ENCODE peak calls at places on chromosome 5, in eight cellular contexts. C, S, Z, B, T, G, F and J are unnamed samples.

GRCh38 chr5:15545082-15545481 is 45.1 kb downstream of the FBXL7 start:
- DNase-seq in C (no peak), S (no peak), Z (no peak), B (no peak), T (no peak), G (no peak), F (no peak), J (no peak)

GRCh38 chr5:146340260-146341081 is 1.8 kb downstream of the POU4F3 start:
- DNase-seq in C (no peak), S (peak), Z (no peak), B (no peak), T (peak), G (no peak), F (peak), J (no peak)

GRCh38 chr5:68454766-68455165 is 239.2 kb downstream of the PIK3R1 start:
- DNase-seq in C (no peak), S (no peak), Z (no peak), B (no peak), T (no peak), G (no peak), F (no peak), J (no peak)

GRCh38 chr5:134463176-134463720 is 51.6 kb upstream of the CDKN2AIPNL start:
- DNase-seq in C (no peak), S (no peak), Z (no peak), B (no peak), T (no peak), G (no peak), F (no peak), J (no peak)

GRCh38 chr5:172110921-172111873 is 76.8 kb downstream of the STK10 start:
- DNase-seq in C (no peak), S (no peak), Z (peak), B (peak), T (no peak), G (peak), F (no peak), J (peak)

GRCh38 chr5:151463137-151464029 is 16.0 kb downstream of the SLC36A1 start:
- DNase-seq in C (no peak), S (no peak), Z (no peak), B (no peak), T (no peak), G (no peak), F (peak), J (no peak)

GRCh38 chr5:73030531-73030930 is 74.7 kb downstream of the FCHO2 start:
- DNase-seq in C (no peak), S (no peak), Z (no peak), B (no peak), T (peak), G (no peak), F (no peak), J (no peak)

GRCh38 chr5:143124593-143124992 is 278.9 kb downstream of the NR3C1 start:
- DNase-seq in C (no peak), S (no peak), Z (no peak), B (no peak), T (no peak), G (no peak), F (no peak), J (no peak)

GRCh38 chr5:126054593-126055347 is 368.4 kb upstream of the GRAMD2B start:
- DNase-seq in C (no peak), S (no peak), Z (no peak), B (no peak), T (no peak), G (no peak), F (no peak), J (no peak)

GRCh38 chr5:56409331-56410190 is 176.4 kb upstream of the ANKRD55 start:
- DNase-seq in C (peak), S (no peak), Z (no peak), B (no peak), T (peak), G (no peak), F (no peak), J (no peak)

GRCh38 chr5:32506809-32507208 is 62.3 kb upstream of the ZFR start:
- DNase-seq in C (no peak), S (peak), Z (no peak), B (no peak), T (no peak), G (no peak), F (no peak), J (no peak)

GRCh38 chr5:37495210-37495609 is 116.1 kb downstream of the WDR70 start:
- DNase-seq in C (no peak), S (no peak), Z (no peak), B (no peak), T (peak), G (no peak), F (no peak), J (no peak)

GRCh38 chr5:34552686-34553085 is 103.4 kb upstream of the RAI14 start:
- DNase-seq in C (no peak), S (no peak), Z (no peak), B (no peak), T (no peak), G (no peak), F (no peak), J (no peak)

GRCh38 chr5:134506054-134507039 is 19.1 kb upstream of the JADE2 start:
- DNase-seq in C (peak), S (no peak), Z (no peak), B (no peak), T (no peak), G (no peak), F (no peak), J (no peak)

GRCh38 chr5:126359884-126360283 is 63.3 kb upstream of the GRAMD2B start:
- DNase-seq in C (no peak), S (no peak), Z (no peak), B (no peak), T (peak), G (no peak), F (no peak), J (peak)

GRCh38 chr5:75361310-75361709 is 24.3 kb downstream of the HMGCR start:
- DNase-seq in C (no peak), S (no peak), Z (no peak), B (no peak), T (no peak), G (no peak), F (no peak), J (no peak)

GRCh38 chr5:95845401-95845800 is 22.9 kb upstream of the GLRX start:
- DNase-seq in C (no peak), S (no peak), Z (no peak), B (no peak), T (no peak), G (no peak), F (no peak), J (no peak)

DNA sequence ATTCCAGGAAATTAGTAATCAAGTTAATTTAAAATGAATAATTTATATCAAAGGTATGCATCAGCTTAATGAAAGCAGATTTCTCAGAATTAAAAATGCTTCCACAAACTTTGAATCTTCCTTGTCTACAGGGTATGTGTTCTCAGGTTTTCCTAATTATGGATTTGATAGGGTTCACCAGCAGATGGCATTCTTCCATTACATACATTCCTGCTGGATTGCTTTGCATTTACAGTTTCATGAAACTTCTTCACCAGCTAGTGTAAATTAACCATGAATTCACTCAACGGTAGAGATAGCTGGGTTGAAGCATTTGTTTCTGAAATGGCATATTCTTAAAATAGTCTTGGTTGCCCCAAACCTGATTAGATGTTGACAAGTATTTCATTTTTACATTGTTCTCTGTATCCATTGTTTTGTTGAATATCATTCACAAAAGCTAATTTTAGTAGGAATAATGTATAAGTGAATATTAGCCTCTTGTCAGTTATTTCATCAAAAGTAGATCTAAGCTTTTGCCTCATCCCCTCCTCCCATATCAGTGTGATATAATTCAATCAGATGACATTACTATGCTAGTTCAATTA is 68.7 kb upstream of the WDR41 start:
- DNase-seq in C (peak), S (no peak), Z (peak), B (no peak), T (peak), G (no peak), F (no peak), J (peak)
- TF ChIP-seq CTCF in C (peak), S (peak), Z (peak), B (peak), T (peak), G (peak), F (peak), J (peak)

GRCh38 chr5:83469075-83469474 is 2.5 kb upstream of the VCAN start:
- DNase-seq in C (no peak), S (no peak), Z (no peak), B (no peak), T (no peak), G (no peak), F (no peak), J (no peak)

GRCh38 chr5:83470920-83471404 is 582 bp upstream of the VCAN start:
- DNase-seq in C (no peak), S (peak), Z (no peak), B (no peak), T (no peak), G (no peak), F (peak), J (no peak)

GRCh38 chr5:83470516-83470915 is 1.0 kb upstream of the VCAN start:
- DNase-seq in C (no peak), S (no peak), Z (no peak), B (no peak), T (no peak), G (no peak), F (no peak), J (no peak)

GRCh38 chr5:83464261-83464660 is 7.3 kb upstream of the VCAN start:
- DNase-seq in C (no peak), S (no peak), Z (no peak), B (no peak), T (no peak), G (no peak), F (no peak), J (no peak)

GRCh38 chr5:83467315-83468044 is 4.1 kb upstream of the VCAN start:
- DNase-seq in C (no peak), S (peak), Z (no peak), B (no peak), T (peak), G (no peak), F (no peak), J (no peak)
- TF ChIP-seq CTCF in C (no peak), S (no peak), Z (no peak), B (no peak), T (peak), G (no peak), F (no peak), J (no peak)

GRCh38 chr5:141914797-141915196 is 8.9 kb upstream of the DELE1 start:
- DNase-seq in C (no peak), S (no peak), Z (no peak), B (no peak), T (no peak), G (no peak), F (no peak), J (no peak)

GRCh38 chr5:141913560-141913959 is 10.1 kb upstream of the DELE1 start:
- DNase-seq in C (no peak), S (no peak), Z (no peak), B (no peak), T (no peak), G (no peak), F (no peak), J (no peak)

GRCh38 chr5:141916522-141916921 is 7.1 kb upstream of the DELE1 start:
- DNase-seq in C (no peak), S (no peak), Z (no peak), B (no peak), T (no peak), G (no peak), F (no peak), J (no peak)

GRCh38 chr5:141915881-141916336 is 7.8 kb upstream of the DELE1 start:
- DNase-seq in C (no peak), S (no peak), Z (no peak), B (no peak), T (no peak), G (no peak), F (no peak), J (no peak)

GRCh38 chr5:141914154-141914743 is 9.4 kb upstream of the DELE1 start:
- DNase-seq in C (no peak), S (peak), Z (peak), B (no peak), T (peak), G (peak), F (peak), J (no peak)
- TF ChIP-seq CTCF in C (no peak), S (peak), Z (peak), B (no peak), T (peak), G (no peak), F (peak), J (peak)

GRCh38 chr5:131810510-131811249 is 13.9 kb upstream of the FNIP1 start:
- DNase-seq in C (no peak), S (no peak), Z (no peak), B (no peak), T (peak), G (no peak), F (no peak), J (no peak)
- TF ChIP-seq CTCF in C (peak), S (no peak), Z (peak), B (no peak), T (peak), G (peak), F (peak), J (peak)

GRCh38 chr5:163312598-163312997 is 124.8 kb upstream of the CCNG1 start:
- DNase-seq in C (no peak), S (no peak), Z (no peak), B (no peak), T (no peak), G (no peak), F (no peak), J (no peak)
- TF ChIP-seq CTCF in C (no peak), S (no peak), Z (no peak), B (no peak), T (no peak), G (no peak), F (no peak), J (no peak)

DNA sequence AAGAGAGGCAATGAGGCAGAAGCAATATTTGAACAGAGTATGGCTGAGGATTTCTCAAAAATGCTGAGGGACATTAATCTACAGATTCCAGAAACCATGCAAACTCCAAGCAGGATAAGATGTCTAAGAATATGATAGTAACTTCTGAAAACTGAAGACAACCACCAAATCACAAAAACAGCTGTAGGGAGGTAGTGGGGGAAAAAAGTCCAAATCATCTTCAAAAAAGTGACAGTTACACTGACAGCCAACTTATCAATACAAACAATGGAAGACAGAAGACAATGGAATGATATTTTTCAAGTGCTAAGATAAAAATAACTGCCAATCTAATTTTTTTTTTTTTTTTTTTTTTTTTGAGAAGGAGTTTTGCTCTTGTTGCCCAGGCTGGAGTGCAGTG is 30.5 kb downstream of the CMYA5 start:
- DNase-seq in C (no peak), S (no peak), Z (no peak), B (no peak), T (no peak), G (no peak), F (no peak), J (no peak)
- TF ChIP-seq CTCF in C (no peak), S (no peak), Z (no peak), B (no peak), T (no peak), G (no peak), F (no peak), J (no peak)